ENCODE peak calls at places on chromosomes 4 and X, in four cellular contexts. One of them, this sample, is unnamed.

GRCh38 chrX:39149761-39150160 is 348.5 kb downstream of the MID1IP1 start:
- DNase-seq in substantia nigra: peak
- DNase-seq in GM13977: no peak
- DNase-seq in adrenal gland: peak
- DNase-seq in this sample: peak

GRCh38 chr4:55722132-55722531 is 86.0 kb upstream of the NMU start:
- DNase-seq in GM13977: no peak
- DNase-seq in substantia nigra: no peak
- DNase-seq in adrenal gland: no peak
- DNase-seq in this sample: no peak

GRCh38 chr4:33297091-33297490 is 2576.9 kb downstream of the PCDH7 start:
- DNase-seq in adrenal gland: no peak
- DNase-seq in substantia nigra: no peak
- DNase-seq in GM13977: no peak
- DNase-seq in this sample: no peak

GRCh38 chr4:72919464-72919863 is 150.1 kb downstream of the COX18 start:
- DNase-seq in substantia nigra: no peak
- DNase-seq in adrenal gland: no peak
- DNase-seq in GM13977: no peak
- DNase-seq in this sample: no peak

GRCh38 chr4:1086011-1086410 is 27.4 kb downstream of the RNF212 start:
- DNase-seq in adrenal gland: no peak
- DNase-seq in substantia nigra: no peak
- DNase-seq in GM13977: no peak
- DNase-seq in this sample: no peak

GRCh38 chr4:148254818-148255366 is 187.3 kb downstream of the NR3C2 start:
- DNase-seq in GM13977: no peak
- DNase-seq in substantia nigra: no peak
- DNase-seq in adrenal gland: no peak
- DNase-seq in this sample: no peak

GRCh38 chr4:6033381-6033780 is 15.2 kb upstream of the C4orf50 start:
- DNase-seq in adrenal gland: no peak
- DNase-seq in GM13977: no peak
- DNase-seq in substantia nigra: no peak
- DNase-seq in this sample: no peak

GRCh38 chrX:53312946-53313745 is 31.8 kb upstream of the IQSEC2 start:
- DNase-seq in adrenal gland: peak
- DNase-seq in GM13977: peak
- DNase-seq in substantia nigra: peak
- DNase-seq in this sample: peak

GRCh38 chr4:6222761-6223292 is 22.5 kb upstream of the JAKMIP1 start:
- DNase-seq in GM13977: no peak
- DNase-seq in adrenal gland: no peak
- DNase-seq in substantia nigra: no peak
- DNase-seq in this sample: no peak

GRCh38 chrX:142134533-142134932 is 70.6 kb downstream of the MAGEC2 start:
- DNase-seq in GM13977: no peak
- DNase-seq in substantia nigra: no peak
- DNase-seq in adrenal gland: no peak
- DNase-seq in this sample: no peak

GRCh38 chr4:6854098-6854744 is 55.4 kb upstream of the TBC1D14 start:
- DNase-seq in adrenal gland: no peak
- DNase-seq in substantia nigra: no peak
- DNase-seq in GM13977: no peak
- DNase-seq in this sample: no peak

GRCh38 chr4:110970642-110971041 is 347.8 kb upstream of the PITX2 start:
- DNase-seq in adrenal gland: peak
- DNase-seq in GM13977: peak
- DNase-seq in substantia nigra: no peak
- DNase-seq in this sample: peak

GRCh38 chr4:112562254-112562653 is 46.3 kb upstream of the NEUROG2 start:
- DNase-seq in GM13977: no peak
- DNase-seq in substantia nigra: no peak
- DNase-seq in adrenal gland: no peak
- DNase-seq in this sample: no peak

GRCh38 chr4:31324814-31325213 is 604.6 kb downstream of the PCDH7 start:
- DNase-seq in adrenal gland: no peak
- DNase-seq in substantia nigra: no peak
- DNase-seq in GM13977: no peak
- DNase-seq in this sample: no peak

GRCh38 chr4:99234331-99235010 is 15.4 kb upstream of the ADH6 start:
- DNase-seq in substantia nigra: no peak
- DNase-seq in GM13977: no peak
- DNase-seq in adrenal gland: no peak
- DNase-seq in this sample: no peak

GRCh38 chr4:48570646-48571220 is 80.7 kb downstream of the ZAR1 start:
- DNase-seq in adrenal gland: no peak
- DNase-seq in substantia nigra: no peak
- DNase-seq in GM13977: no peak
- DNase-seq in this sample: no peak

GRCh38 chr4:158371158-158371557 is 150.5 kb upstream of the RXFP1 start:
- DNase-seq in adrenal gland: no peak
- DNase-seq in substantia nigra: no peak
- DNase-seq in GM13977: no peak
- DNase-seq in this sample: no peak

GRCh38 chr4:139526928-139527327 is 29.1 kb downstream of the SETD7 start:
- DNase-seq in GM13977: no peak
- DNase-seq in substantia nigra: no peak
- DNase-seq in adrenal gland: no peak
- DNase-seq in this sample: no peak

GRCh38 chr4:24488399-24489164 is 95.8 kb downstream of the DHX15 start:
- DNase-seq in GM13977: peak
- DNase-seq in substantia nigra: peak
- DNase-seq in adrenal gland: peak
- DNase-seq in this sample: peak

GRCh38 chr4:88158360-88159136 is at the start of gene ABCG2:
- DNase-seq in adrenal gland: peak
- DNase-seq in substantia nigra: no peak
- DNase-seq in GM13977: peak
- DNase-seq in this sample: no peak

GRCh38 chr4:4990857-4991540 is 28.3 kb downstream of the CYTL1 start:
- DNase-seq in GM13977: no peak
- DNase-seq in substantia nigra: no peak
- DNase-seq in adrenal gland: peak
- DNase-seq in this sample: no peak

GRCh38 chr4:8872402-8873291 is 1.0 kb upstream of the HMX1 start:
- DNase-seq in GM13977: no peak
- DNase-seq in substantia nigra: no peak
- DNase-seq in adrenal gland: no peak
- DNase-seq in this sample: no peak

GRCh38 chrX:153572601-153573000 is 26.3 kb downstream of the CCNQ start:
- DNase-seq in substantia nigra: no peak
- DNase-seq in adrenal gland: no peak
- DNase-seq in GM13977: no peak
- DNase-seq in this sample: no peak

GRCh38 chr4:152998861-152999260 is 62.7 kb downstream of the FHDC1 start:
- DNase-seq in GM13977: no peak
- DNase-seq in adrenal gland: no peak
- DNase-seq in substantia nigra: no peak
- DNase-seq in this sample: no peak

GRCh38 chr4:67531349-67531748 is 14.0 kb downstream of the CENPC start:
- DNase-seq in GM13977: no peak
- DNase-seq in substantia nigra: no peak
- DNase-seq in adrenal gland: no peak
- DNase-seq in this sample: no peak

GRCh38 chr4:32207456-32207855 is 1487.3 kb downstream of the PCDH7 start:
- DNase-seq in substantia nigra: no peak
- DNase-seq in GM13977: no peak
- DNase-seq in adrenal gland: no peak
- DNase-seq in this sample: no peak

GRCh38 chrX:30887721-30888120 is 1.3 kb downstream of the TAB3 start:
- DNase-seq in adrenal gland: no peak
- DNase-seq in substantia nigra: no peak
- DNase-seq in GM13977: peak
- DNase-seq in this sample: no peak

GRCh38 chrX:115892056-115892708 is 278.4 kb upstream of the AGTR2 start:
- DNase-seq in GM13977: no peak
- DNase-seq in adrenal gland: no peak
- DNase-seq in substantia nigra: no peak
- DNase-seq in this sample: no peak

GRCh38 chr4:173367285-173367684 is 3.5 kb upstream of the SAP30 start:
- DNase-seq in GM13977: peak
- DNase-seq in adrenal gland: no peak
- DNase-seq in substantia nigra: no peak
- DNase-seq in this sample: no peak

GRCh38 chr4:10667651-10668341 is 16.8 kb downstream of the CLNK start:
- DNase-seq in adrenal gland: no peak
- DNase-seq in substantia nigra: no peak
- DNase-seq in GM13977: no peak
- DNase-seq in this sample: no peak

GRCh38 chr4:76484654-76485053 is 49.6 kb downstream of the SHROOM3 start:
- DNase-seq in GM13977: no peak
- DNase-seq in adrenal gland: no peak
- DNase-seq in substantia nigra: no peak
- DNase-seq in this sample: no peak

GRCh38 chr4:89152972-89153371 is 41.6 kb downstream of the TIGD2 start:
- DNase-seq in GM13977: no peak
- DNase-seq in adrenal gland: no peak
- DNase-seq in substantia nigra: no peak
- DNase-seq in this sample: no peak

GRCh38 chr4:143294710-143295109 is 42.0 kb upstream of the GAB1 start:
- DNase-seq in adrenal gland: no peak
- DNase-seq in GM13977: no peak
- DNase-seq in substantia nigra: no peak
- DNase-seq in this sample: no peak

GRCh38 chr4:74794341-74794801 is at the start of gene BTC:
- DNase-seq in GM13977: peak
- DNase-seq in adrenal gland: peak
- DNase-seq in substantia nigra: no peak
- DNase-seq in this sample: no peak

GRCh38 chr4:81472249-81473085 is 760 bp upstream of the RASGEF1B start:
- DNase-seq in GM13977: peak
- DNase-seq in substantia nigra: no peak
- DNase-seq in adrenal gland: peak
- DNase-seq in this sample: no peak